ENCODE peak calls at places on chromosome 4, in five cellular contexts. P is stomach, A is prostate gland, T is tibial nerve, Y is suprapubic skin. S is an unnamed sample.

GRCh38 chr4:113758361-113758760 is 3.2 kb downstream of the CAMK2D start:
- DNase-seq in P (no peak), A (no peak), T (no peak), Y (no peak), S (no peak)

GRCh38 chr4:145436793-145437192 is 44.9 kb upstream of the SMAD1 start:
- DNase-seq in P (no peak), A (no peak), T (no peak), Y (no peak), S (no peak)

GRCh38 chr4:185656467-185656890 is 121.2 kb upstream of the PDLIM3 start:
- DNase-seq in P (peak), A (peak), T (peak), Y (no peak), S (no peak)

GRCh38 chr4:108010167-108010566 is 20.5 kb downstream of the HADH start:
- DNase-seq in P (no peak), A (no peak), T (no peak), Y (no peak), S (no peak)

GRCh38 chr4:17544205-17544604 is 29.2 kb downstream of the CLRN2 start:
- DNase-seq in P (no peak), A (no peak), T (no peak), Y (no peak), S (no peak)

GRCh38 chr4:169047967-169048366 is 37.9 kb upstream of the CBR4 start:
- DNase-seq in P (no peak), A (no peak), T (peak), Y (no peak), S (no peak)

GRCh38 chr4:55018521-55018920 is 106.9 kb downstream of the KDR start:
- DNase-seq in P (no peak), A (no peak), T (no peak), Y (no peak), S (no peak)

GRCh38 chr4:20868108-20868507 is 167.8 kb downstream of the PACRGL start:
- DNase-seq in P (no peak), A (no peak), T (no peak), Y (no peak), S (no peak)

GRCh38 chr4:54657194-54657555 is 582 bp upstream of the KIT start:
- DNase-seq in P (no peak), A (no peak), T (no peak), Y (no peak), S (no peak)

GRCh38 chr4:116588783-116589182 is 496.6 kb downstream of the TRAM1L1 start:
- DNase-seq in P (no peak), A (no peak), T (no peak), Y (no peak), S (no peak)

GRCh38 chr4:152172146-152172545 is 363.7 kb downstream of the FBXW7 start:
- DNase-seq in P (no peak), A (no peak), T (no peak), Y (no peak), S (no peak)

GRCh38 chr4:153931804-153932203 is 142.9 kb upstream of the SFRP2 start:
- DNase-seq in P (no peak), A (no peak), T (no peak), Y (no peak), S (no peak)

GRCh38 chr4:151668687-151669402 is 92.0 kb downstream of the GATB start:
- DNase-seq in P (no peak), A (no peak), T (no peak), Y (no peak), S (no peak)

GRCh38 chr4:117137143-117137542 is 51.8 kb upstream of the TRAM1L1 start:
- DNase-seq in P (no peak), A (no peak), T (no peak), Y (no peak), S (no peak)

GRCh38 chr4:99853993-99854392 is 37.4 kb downstream of the DAPP1 start:
- DNase-seq in P (no peak), A (no peak), T (no peak), Y (no peak), S (no peak)

GRCh38 chr4:182937268-182938208 is 20.4 kb upstream of the DCTD start:
- DNase-seq in P (no peak), A (no peak), T (no peak), Y (no peak), S (no peak)

GRCh38 chr4:39227906-39228305 is 45.6 kb downstream of the WDR19 start:
- DNase-seq in P (no peak), A (no peak), T (no peak), Y (no peak), S (no peak)

GRCh38 chr4:28354874-28355273 is 1494.2 kb downstream of the STIM2 start:
- DNase-seq in P (no peak), A (no peak), T (no peak), Y (no peak), S (no peak)

GRCh38 chr4:176791591-176792347 is 953 bp downstream of the VEGFC start:
- DNase-seq in P (peak), A (no peak), T (no peak), Y (no peak), S (peak)

GRCh38 chr4:18071894-18072293 is 50.3 kb upstream of the LCORL start:
- DNase-seq in P (no peak), A (no peak), T (no peak), Y (no peak), S (no peak)

GRCh38 chr4:140296335-140296753 is 77.1 kb upstream of the SCOC start:
- DNase-seq in P (peak), A (no peak), T (peak), Y (peak), S (peak)

GRCh38 chr4:169263791-169264392 is 6.9 kb downstream of the SH3RF1 start:
- DNase-seq in P (peak), A (no peak), T (no peak), Y (no peak), S (no peak)

GRCh38 chr4:51842167-51842553 is 793 bp upstream of the DCUN1D4 start:
- DNase-seq in P (no peak), A (peak), T (peak), Y (no peak), S (peak)

GRCh38 chr4:85762204-85762884 is 287.4 kb downstream of the ARHGAP24 start:
- DNase-seq in P (peak), A (no peak), T (no peak), Y (no peak), S (no peak)

GRCh38 chr4:2008921-2009650 is at the start of gene NELFA:
- DNase-seq in P (peak), A (peak), T (peak), Y (peak), S (peak)
- TF ChIP-seq POLR2A in P (peak), A (peak), T (peak), Y (no peak), S (peak)

DNA sequence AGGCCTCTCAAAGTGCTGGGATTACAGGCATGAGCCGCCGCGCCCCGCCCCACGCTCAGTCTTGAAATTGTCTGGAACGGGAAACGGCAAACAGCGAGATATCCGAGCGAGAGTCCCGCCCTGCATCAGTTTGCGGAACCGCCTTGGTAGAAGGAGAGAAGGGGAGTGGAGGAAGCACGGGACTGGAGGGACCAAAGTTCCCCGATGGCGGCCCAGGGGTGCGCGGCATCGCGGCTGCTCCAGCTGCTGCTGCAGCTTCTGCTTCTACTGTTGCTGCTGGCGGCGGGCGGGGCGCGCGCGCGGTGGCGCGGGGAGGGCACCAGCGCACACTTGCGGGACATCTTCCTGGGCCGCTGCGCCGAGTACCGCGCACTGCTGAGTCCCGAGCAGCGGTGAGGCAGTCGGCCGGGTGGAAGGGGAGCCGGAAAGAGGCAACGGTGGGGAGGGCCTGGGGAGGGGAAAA is at the start of gene BST1:
- DNase-seq in P (peak), A (peak), T (peak), Y (peak), S (peak)
- TF ChIP-seq POLR2A in P (no peak), A (no peak), T (no peak), Y (no peak), S (no peak)

GRCh38 chr4:26860157-26860921 is at the start of gene STIM2:
- DNase-seq in P (peak), A (peak), T (peak), Y (peak), S (peak)
- TF ChIP-seq POLR2A in P (peak), A (peak), T (peak), Y (no peak), S (peak)

DNA sequence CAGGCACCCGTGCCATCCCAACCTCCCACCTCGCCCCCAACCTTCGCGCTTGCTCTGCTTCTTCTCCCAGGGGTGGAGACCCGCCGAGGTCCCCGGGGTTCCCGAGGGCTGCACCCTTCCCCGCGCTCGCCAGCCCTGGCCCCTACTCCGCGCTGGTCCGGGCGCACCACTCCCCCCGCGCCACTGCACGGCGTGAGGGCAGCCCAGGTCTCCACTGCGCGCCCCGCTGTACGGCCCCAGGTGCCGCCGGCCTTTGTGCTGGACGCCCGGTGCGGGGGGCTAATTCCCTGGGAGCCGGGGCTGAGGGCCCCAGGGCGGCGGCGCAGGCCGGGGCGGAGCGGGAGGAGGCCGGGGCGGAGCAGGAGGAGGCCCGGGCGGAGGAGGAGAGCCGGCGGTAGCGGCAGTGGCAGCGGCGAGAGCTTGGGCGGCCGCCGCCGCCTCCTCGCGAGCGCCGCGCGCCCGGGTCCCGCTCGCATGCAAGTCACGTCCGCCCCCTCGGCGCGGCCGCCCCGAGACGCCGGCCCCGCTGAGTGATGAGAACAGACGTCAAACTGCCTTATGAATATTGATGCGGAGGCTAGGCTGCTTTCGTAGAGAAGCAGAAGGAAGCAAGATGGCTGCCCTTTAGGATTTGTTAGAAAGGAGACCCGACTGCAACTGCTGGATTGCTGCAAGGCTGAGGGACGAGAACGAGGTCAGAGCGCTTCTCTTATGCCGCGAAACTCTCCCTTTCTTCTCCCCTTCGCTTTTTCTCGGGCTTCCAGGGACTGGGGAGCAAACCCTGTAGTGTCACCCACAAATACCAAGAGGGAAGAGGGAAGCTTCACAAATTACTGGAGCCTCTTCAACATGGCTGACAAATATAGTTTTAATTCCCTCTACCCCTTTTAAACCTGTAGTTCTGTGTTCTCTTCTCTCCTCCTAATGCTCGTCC is at the start of gene TET2:
- DNase-seq in P (peak), A (peak), T (peak), Y (peak), S (peak)
- TF ChIP-seq POLR2A in P (no peak), A (peak), T (peak), Y (no peak), S (peak)

GRCh38 chr4:124710911-124711310 is 1.6 kb downstream of the ANKRD50 start:
- DNase-seq in P (peak), A (no peak), T (no peak), Y (no peak), S (no peak)

GRCh38 chr4:124713213-124713592 is 671 bp upstream of the ANKRD50 start:
- DNase-seq in P (peak), A (peak), T (peak), Y (peak), S (peak)

GRCh38 chr4:124710253-124710849 is 2.2 kb downstream of the ANKRD50 start:
- DNase-seq in P (no peak), A (no peak), T (no peak), Y (no peak), S (no peak)

GRCh38 chr4:124712417-124713212 is at the start of gene ANKRD50:
- DNase-seq in P (peak), A (peak), T (peak), Y (peak), S (peak)

DNA sequence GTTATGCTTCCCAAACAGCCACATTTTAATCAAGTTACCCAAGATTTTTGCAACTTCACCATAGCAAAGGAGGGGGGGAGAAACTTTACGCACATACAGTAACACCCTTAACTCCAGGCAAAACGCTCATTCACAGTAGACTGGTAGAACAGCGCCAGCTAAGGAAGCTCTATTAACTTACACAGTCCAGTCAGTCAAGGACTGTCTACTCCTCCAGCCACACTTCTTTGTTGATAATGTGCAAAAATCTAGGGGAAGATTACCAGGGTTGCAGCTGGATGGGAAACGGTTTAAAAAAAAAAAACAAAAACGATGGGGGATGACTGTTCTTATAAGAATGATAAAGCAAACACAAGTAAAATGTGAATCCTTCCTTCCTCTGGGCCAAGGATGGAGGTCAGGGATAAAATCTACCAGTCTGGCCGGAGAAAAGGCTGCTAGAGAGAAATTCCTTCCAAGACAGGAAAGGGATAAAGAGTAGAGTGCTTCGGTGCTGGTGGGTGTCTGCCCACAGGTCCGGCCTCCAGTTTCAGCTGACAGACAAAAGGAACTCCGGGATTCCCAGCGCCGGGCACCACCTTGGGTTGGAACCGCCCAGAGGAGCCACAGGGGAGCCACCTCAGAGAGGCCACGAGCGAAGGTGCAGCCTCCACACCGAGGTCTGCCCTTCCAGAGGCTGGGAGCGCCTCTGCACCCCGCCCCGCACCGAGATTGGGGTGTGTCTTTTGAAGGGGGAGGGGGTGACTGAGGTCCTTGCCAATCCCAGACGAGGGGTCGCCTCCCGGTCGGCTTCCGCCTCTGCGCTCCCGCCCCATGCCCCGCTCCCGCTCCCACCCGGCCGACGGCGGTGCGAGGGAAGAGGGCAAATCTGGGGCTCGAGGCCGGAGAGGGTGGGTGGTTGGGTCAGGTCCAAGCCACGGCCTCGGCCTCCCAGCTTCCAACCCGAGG is 789 bp downstream of the ANKRD50 start:
- DNase-seq in P (peak), A (peak), T (peak), Y (peak), S (peak)
- TF ChIP-seq POLR2A in P (no peak), A (peak), T (no peak), Y (no peak), S (peak)

GRCh38 chr4:188032170-188032569 is 36.6 kb downstream of the ZFP42 start:
- DNase-seq in P (no peak), A (no peak), T (no peak), Y (no peak), S (no peak)

GRCh38 chr4:188032583-188032982 is 37.0 kb downstream of the ZFP42 start:
- DNase-seq in P (no peak), A (no peak), T (no peak), Y (no peak), S (no peak)

GRCh38 chr4:188031751-188032150 is 36.2 kb downstream of the ZFP42 start:
- DNase-seq in P (no peak), A (no peak), T (no peak), Y (no peak), S (no peak)

GRCh38 chr4:188030401-188030800 is 34.8 kb downstream of the ZFP42 start:
- DNase-seq in P (no peak), A (no peak), T (no peak), Y (no peak), S (no peak)

GRCh38 chr4:188029114-188029513 is 33.5 kb downstream of the ZFP42 start:
- DNase-seq in P (no peak), A (no peak), T (no peak), Y (no peak), S (no peak)
- TF ChIP-seq POLR2A in P (no peak), A (no peak), T (no peak), Y (no peak), S (no peak)

GRCh38 chr4:10457255-10457801 is at the start of gene ZNF518B:
- DNase-seq in P (peak), A (peak), T (peak), Y (peak), S (peak)
- TF ChIP-seq POLR2A in P (no peak), A (peak), T (no peak), Y (no peak), S (peak)

GRCh38 chr4:186840771-186841301 is 117.2 kb upstream of the FAT1 start:
- DNase-seq in P (no peak), A (no peak), T (peak), Y (no peak), S (peak)

GRCh38 chr4:186840222-186840701 is 116.6 kb upstream of the FAT1 start:
- DNase-seq in P (no peak), A (no peak), T (peak), Y (no peak), S (peak)

GRCh38 chr4:186845137-186845842 is 121.6 kb upstream of the FAT1 start:
- DNase-seq in P (no peak), A (no peak), T (peak), Y (no peak), S (peak)

GRCh38 chr4:186846426-186846825 is 122.8 kb upstream of the FAT1 start:
- DNase-seq in P (no peak), A (no peak), T (no peak), Y (no peak), S (no peak)

DNA sequence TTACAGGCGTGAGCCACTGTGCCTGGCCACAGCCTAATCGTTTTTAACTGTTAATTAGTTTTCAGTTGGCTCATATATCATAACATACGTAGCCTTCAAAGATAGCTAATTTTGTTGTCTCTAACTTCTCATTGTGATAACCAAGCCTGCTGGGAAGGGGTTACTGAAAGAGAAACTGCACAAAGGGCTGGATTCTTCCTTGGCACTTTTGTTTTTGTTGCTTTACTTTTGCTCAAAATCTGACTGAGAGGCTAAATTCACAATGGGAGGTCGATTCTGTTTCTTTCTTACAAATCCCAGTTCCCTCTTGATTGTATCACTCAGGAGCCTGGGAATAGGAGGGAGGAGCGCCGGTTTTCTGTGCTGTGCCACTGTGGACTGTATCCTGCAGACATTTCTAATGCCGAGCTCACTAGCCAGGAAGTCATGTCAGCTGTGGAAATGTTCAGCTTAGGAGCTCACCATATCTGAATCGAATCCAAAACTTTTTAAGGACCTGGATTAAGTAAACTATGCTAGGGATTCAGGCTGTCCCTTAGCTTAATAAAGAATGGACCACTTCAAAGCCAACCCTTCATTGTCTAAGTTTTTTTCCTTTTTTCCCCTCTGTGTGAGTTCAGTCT is 120.5 kb upstream of the FAT1 start:
- DNase-seq in P (no peak), A (peak), T (peak), Y (no peak), S (peak)
- TF ChIP-seq POLR2A in P (no peak), A (no peak), T (no peak), Y (no peak), S (no peak)

DNA sequence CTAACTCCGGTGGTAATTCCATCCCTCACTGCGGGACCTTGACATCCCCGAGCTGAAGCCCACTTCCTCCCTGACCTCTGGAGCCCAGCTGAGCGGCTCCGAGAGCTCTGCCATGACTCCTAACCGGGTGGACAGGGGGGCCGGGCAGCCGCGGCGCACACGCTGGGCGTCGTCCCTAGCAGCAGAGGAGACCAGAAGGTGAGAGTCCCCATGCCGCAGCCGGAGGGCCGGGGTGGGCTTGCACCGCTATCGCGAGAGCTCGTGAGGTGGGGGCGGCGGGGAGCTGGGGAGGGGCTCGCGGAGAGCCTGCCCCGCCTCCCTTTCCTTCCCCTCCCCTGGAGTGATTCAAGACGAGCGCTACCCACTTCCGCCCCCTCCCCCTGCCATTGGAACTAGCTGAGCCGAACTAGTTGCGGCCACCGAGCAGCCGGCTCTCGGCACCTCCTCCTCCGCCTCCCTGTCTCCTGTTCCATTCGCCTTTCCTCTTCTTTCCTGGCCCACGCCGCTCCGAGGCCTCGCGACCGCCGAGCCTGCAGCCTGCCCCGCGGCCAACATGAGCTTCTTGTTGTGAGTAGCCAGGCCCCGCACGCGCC is at the start of gene MOB1B:
- DNase-seq in P (peak), A (peak), T (peak), Y (peak), S (peak)
- TF ChIP-seq POLR2A in P (no peak), A (peak), T (no peak), Y (no peak), S (peak)

S was measured in uterus.